ENCODE peak calls at places on chromosomes 1 and 21, in seven cellular contexts. R is H1, X is K562, W is SK-N-SH, C is GM12891, Q is HepG2, B is GM12878. J is an unnamed sample.

GRCh38 chr1:26127235-26128163 is 15.9 kb downstream of the PDIK1L start:
- DNase-seq in R (no peak), X (no peak), B (no peak), W (no peak), C (no peak), Q (no peak), J (no peak)

GRCh38 chr1:84960371-84960770 is 36.5 kb downstream of the MCOLN2 start:
- DNase-seq in B (no peak), C (no peak), R (no peak), Q (peak; percentile 38), X (no peak), W (no peak), J (no peak)

GRCh38 chr1:9440763-9441194 is 98.5 kb upstream of the SLC25A33 start:
- DNase-seq in R (no peak), X (no peak), Q (no peak), C (no peak), W (no peak), B (no peak), J (no peak)

GRCh38 chr1:163290025-163290610 is 31.6 kb upstream of the NUF2 start:
- DNase-seq in C (no peak), R (no peak), W (no peak), B (no peak), Q (no peak), X (no peak), J (no peak)

GRCh38 chr1:26375081-26375480 is 2.5 kb upstream of the ZNF683 start:
- DNase-seq in W (no peak), R (no peak), B (no peak), Q (no peak), X (no peak), C (no peak), J (no peak)

GRCh38 chr1:19892129-19892528 is 9.9 kb downstream of the OTUD3 start:
- DNase-seq in B (no peak), W (no peak), R (no peak), C (no peak), Q (no peak), X (no peak), J (no peak)

GRCh38 chr1:53651356-53651755 is 87.6 kb downstream of the GLIS1 start:
- DNase-seq in Q (no peak), R (no peak), B (no peak), X (no peak), W (no peak), C (no peak), J (no peak)

GRCh38 chr1:209808059-209808494 is 2.1 kb upstream of the IRF6 start:
- DNase-seq in B (no peak), X (peak; percentile 78), Q (peak; percentile 15), R (no peak), C (no peak), W (peak; percentile 82), J (no peak)

GRCh38 chr1:24704411-24705259 is 40.6 kb upstream of the CLIC4 start:
- DNase-seq in W (peak; percentile 46), X (peak; percentile 62), B (no peak), Q (no peak), C (no peak), R (no peak), J (no peak)

GRCh38 chr1:24913616-24914225 is 16.4 kb downstream of the RUNX3 start:
- DNase-seq in B (no peak), R (no peak), C (no peak), W (no peak), X (no peak), Q (no peak), J (no peak)

GRCh38 chr1:101996830-101997485 is at the start of gene OLFM3:
- DNase-seq in B (no peak), W (peak; percentile 73), R (peak; percentile 43), X (no peak), Q (peak; percentile 1), C (no peak), J (peak; percentile 4)

GRCh38 chr21:33019885-33020557 is 5.7 kb upstream of the OLIG2 start:
- DNase-seq in C (no peak), Q (no peak), W (peak; percentile 29), X (peak; percentile 49), B (no peak), R (no peak), J (peak; percentile 19)

GRCh38 chr21:43267391-43268085 is 98.7 kb downstream of the CRYAA start:
- DNase-seq in R (no peak), C (no peak), Q (no peak), X (no peak), B (no peak), W (no peak), J (no peak)

GRCh38 chr21:25700741-25701140 is 34.0 kb downstream of the ATP5PF start:
- DNase-seq in C (no peak), X (no peak), W (no peak), Q (no peak), B (no peak), R (no peak), J (no peak)

GRCh38 chr21:45146301-45146700 is 71.9 kb downstream of the ADARB1 start:
- DNase-seq in C (no peak), X (no peak), Q (no peak), B (no peak), R (no peak), W (no peak), J (no peak)

GRCh38 chr1:233790662-233791371 is 113.7 kb upstream of the SLC35F3 start:
- DNase-seq in Q (peak; percentile 43), B (peak; percentile 30), R (no peak), X (peak; percentile 81), W (peak; percentile 69), C (peak; percentile 29), J (peak; percentile 11)

GRCh38 chr1:110903853-110904500 is 31.0 kb downstream of the CD53 start:
- DNase-seq in C (no peak), X (no peak), W (no peak), B (no peak), Q (no peak), R (no peak), J (no peak)

GRCh38 chr1:110677526-110677925 is 2.8 kb upstream of the KCNA3 start:
- DNase-seq in W (no peak), R (no peak), X (no peak), B (no peak), C (no peak), Q (peak; percentile 12), J (no peak)

GRCh38 chr1:21638531-21639341 is 30.4 kb downstream of the RAP1GAP start:
- DNase-seq in R (no peak), C (no peak), Q (peak; percentile 62), X (peak; percentile 80), B (no peak), W (no peak), J (no peak)

GRCh38 chr1:24720152-24720551 is 25.1 kb upstream of the CLIC4 start:
- DNase-seq in X (no peak), R (no peak), C (no peak), W (no peak), Q (peak; percentile 71), B (no peak), J (no peak)

GRCh38 chr1:26811057-26811456 is 15.4 kb upstream of the ZDHHC18 start:
- DNase-seq in B (no peak), X (no peak), W (no peak), R (no peak), C (no peak), Q (no peak), J (no peak)

GRCh38 chr1:11388617-11389016 is 90.3 kb upstream of the DISP3 start:
- DNase-seq in W (no peak), C (no peak), X (no peak), Q (no peak), R (no peak), B (no peak), J (no peak)

GRCh38 chr1:241097479-241097878 is 259.5 kb downstream of the RGS7 start:
- DNase-seq in Q (no peak), X (no peak), B (no peak), R (no peak), W (no peak), C (no peak), J (no peak)

GRCh38 chr1:89358287-89358893 is 5.5 kb upstream of the GBP6 start:
- DNase-seq in B (peak; percentile 27), Q (peak; percentile 64), C (peak; percentile 19), W (peak; percentile 57), R (peak; percentile 23), X (peak; percentile 23), J (no peak)
- TF ChIP-seq POLR2AphosphoS5 in B (no peak), Q (no peak), C (no peak), W (no peak), R (no peak), X (no peak), J (no peak)

DNA sequence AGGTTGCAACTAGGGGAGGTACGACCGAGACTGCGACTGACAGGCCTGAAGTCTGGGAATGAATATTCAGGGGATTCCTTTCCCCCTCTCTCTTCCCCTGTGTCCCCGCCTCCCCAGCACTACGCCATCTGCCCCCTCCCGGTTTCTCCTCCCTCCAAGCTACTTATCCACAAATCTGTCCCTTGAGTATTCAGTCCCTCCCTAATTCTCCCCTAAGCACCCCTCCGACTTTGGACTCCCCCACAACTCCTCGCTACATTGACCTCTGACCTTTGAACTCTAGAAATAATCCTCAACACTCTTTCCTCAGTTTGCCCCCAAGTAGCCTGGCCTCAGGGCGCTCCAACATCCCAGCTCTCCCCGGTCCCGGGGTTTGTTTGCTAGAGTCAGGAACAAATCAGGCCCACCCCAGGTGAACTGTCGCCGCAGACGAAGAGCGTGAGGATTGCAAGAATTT is 393 bp downstream of the LYSMD1 start:
- DNase-seq in X (peak; percentile 70), W (peak; percentile 67), R (no peak), Q (peak; percentile 19), C (no peak), B (no peak), J (no peak)
- TF ChIP-seq TAF1 in X (no peak), W (no peak), R (no peak), Q (no peak), C (no peak), B (no peak), J (no peak)

DNA sequence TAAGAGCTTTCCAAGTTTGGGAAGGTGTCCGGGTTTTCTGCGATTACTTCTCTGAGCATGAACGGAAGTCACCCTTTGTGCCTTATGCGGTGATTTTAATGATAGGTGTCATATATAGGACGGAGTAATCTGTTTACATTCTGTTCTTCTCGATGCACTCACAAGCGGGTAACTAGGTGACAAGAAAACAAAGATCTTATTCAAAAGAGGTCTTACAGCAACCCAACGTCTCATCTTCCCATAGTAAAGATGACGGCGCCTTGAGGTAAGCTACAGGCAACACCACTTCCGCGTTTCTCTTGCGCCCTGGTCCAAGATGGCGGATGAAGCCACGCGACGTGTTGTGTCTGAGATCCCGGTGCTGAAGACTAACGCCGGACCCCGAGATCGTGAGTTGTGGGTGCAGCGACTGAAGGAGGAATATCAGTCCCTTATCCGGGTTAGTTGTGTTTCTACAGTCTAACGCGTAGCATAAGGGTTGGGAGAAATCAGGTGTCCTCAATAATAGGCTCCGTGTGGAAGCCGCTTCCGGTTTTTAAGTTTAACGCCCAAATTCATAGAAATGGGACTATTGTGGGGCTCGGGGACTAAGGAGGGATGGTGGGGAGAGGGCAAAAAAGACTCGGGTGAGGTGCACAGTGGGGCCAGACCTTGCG is at the start of gene UFC1:
- DNase-seq in W (peak; percentile 79), B (peak; percentile 83), X (peak; percentile 68), Q (peak; percentile 86), C (peak; percentile 78), R (no peak), J (peak; percentile 84)
- TF ChIP-seq POLR2AphosphoS5 in W (peak; percentile 66), B (peak; percentile 98), X (peak; percentile 93), Q (peak; percentile 89), C (peak; percentile 96), R (peak; percentile 97), J (peak; percentile 91)

DNA sequence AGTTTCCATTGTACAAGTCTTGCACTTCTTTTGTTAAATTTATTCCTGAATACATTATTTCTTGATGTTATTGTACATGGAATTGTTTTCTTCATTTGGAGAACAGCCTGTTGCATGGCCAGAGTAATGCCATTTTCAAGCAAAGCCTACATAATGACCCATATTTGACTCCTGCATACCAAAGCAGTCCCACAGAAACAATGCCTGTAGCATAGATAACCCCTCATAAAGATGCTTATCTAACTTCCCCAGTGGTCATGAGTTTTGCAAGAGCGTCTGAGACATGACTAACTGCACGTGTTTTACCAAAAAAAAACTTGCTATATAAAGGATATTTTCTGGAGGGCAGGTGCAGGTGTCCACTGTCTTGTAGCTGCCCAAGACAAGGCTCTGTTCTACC is 30.3 kb upstream of the RLF start:
- DNase-seq in C (no peak), B (no peak), X (no peak), Q (no peak), R (no peak), W (no peak), J (no peak)
- TF ChIP-seq TAF1 in C (no peak), B (no peak), X (no peak), Q (no peak), R (no peak), W (no peak), J (no peak)